ENCODE peak calls at places on chromosome 18, in five cellular contexts. One of them, this sample, is unnamed.

GRCh38 chr18:59708988-59709387 is 11.8 kb upstream of the CCBE1 start:
- DNase-seq in CD4-positive, alpha-beta T cell: no peak
- DNase-seq in sigmoid colon: no peak
- DNase-seq in GM12865: no peak
- DNase-seq in PC-3: no peak
- DNase-seq in this sample: no peak

GRCh38 chr18:72768681-72769229 is 99.0 kb downstream of the NETO1 start:
- DNase-seq in CD4-positive, alpha-beta T cell: no peak
- DNase-seq in sigmoid colon: no peak
- DNase-seq in GM12865: no peak
- DNase-seq in PC-3: no peak
- DNase-seq in this sample: no peak

GRCh38 chr18:51236225-51236624 is 38.7 kb upstream of the MEX3C start:
- DNase-seq in CD4-positive, alpha-beta T cell: no peak
- DNase-seq in sigmoid colon: no peak
- DNase-seq in GM12865: no peak
- DNase-seq in PC-3: peak; percentile 22
- DNase-seq in this sample: peak; percentile 87

GRCh38 chr18:3704556-3705162 is 254.7 kb downstream of the TGIF1 start:
- DNase-seq in CD4-positive, alpha-beta T cell: no peak
- DNase-seq in sigmoid colon: no peak
- DNase-seq in GM12865: no peak
- DNase-seq in PC-3: no peak
- DNase-seq in this sample: no peak

GRCh38 chr18:3012306-3012919 is 531 bp downstream of the LPIN2 start:
- DNase-seq in CD4-positive, alpha-beta T cell: peak; percentile 22
- DNase-seq in sigmoid colon: peak; percentile 76
- DNase-seq in GM12865: peak; percentile 50
- DNase-seq in PC-3: peak; percentile 7
- DNase-seq in this sample: no peak

GRCh38 chr18:76977108-76977621 is 154.8 kb downstream of the ZNF236 start:
- DNase-seq in CD4-positive, alpha-beta T cell: no peak
- DNase-seq in sigmoid colon: no peak
- DNase-seq in GM12865: no peak
- DNase-seq in PC-3: no peak
- DNase-seq in this sample: no peak

GRCh38 chr18:55206941-55207340 is 247.7 kb upstream of the CCDC68 start:
- DNase-seq in CD4-positive, alpha-beta T cell: no peak
- DNase-seq in sigmoid colon: no peak
- DNase-seq in GM12865: no peak
- DNase-seq in PC-3: peak; percentile 20
- DNase-seq in this sample: no peak

GRCh38 chr18:78777992-78778391 is 201.6 kb upstream of the SALL3 start:
- DNase-seq in CD4-positive, alpha-beta T cell: no peak
- DNase-seq in sigmoid colon: peak; percentile 56
- DNase-seq in GM12865: no peak
- DNase-seq in PC-3: no peak
- DNase-seq in this sample: no peak

GRCh38 chr18:1488957-1489356 is 584.3 kb downstream of the ADCYAP1 start:
- DNase-seq in CD4-positive, alpha-beta T cell: no peak
- DNase-seq in sigmoid colon: no peak
- DNase-seq in GM12865: no peak
- DNase-seq in PC-3: no peak
- DNase-seq in this sample: peak; percentile 8

GRCh38 chr18:79871481-79872091 is 73.8 kb downstream of the KCNG2 start:
- DNase-seq in CD4-positive, alpha-beta T cell: no peak
- DNase-seq in sigmoid colon: no peak
- DNase-seq in GM12865: no peak
- DNase-seq in PC-3: no peak
- DNase-seq in this sample: no peak

GRCh38 chr18:55464581-55464980 is 123.4 kb downstream of the TCF4 start:
- DNase-seq in CD4-positive, alpha-beta T cell: no peak
- DNase-seq in sigmoid colon: no peak
- DNase-seq in GM12865: no peak
- DNase-seq in PC-3: no peak
- DNase-seq in this sample: no peak

GRCh38 chr18:10023853-10024638 is 110.2 kb downstream of the VAPA start:
- DNase-seq in CD4-positive, alpha-beta T cell: no peak
- DNase-seq in sigmoid colon: no peak
- DNase-seq in GM12865: no peak
- DNase-seq in PC-3: peak; percentile 9
- DNase-seq in this sample: no peak

GRCh38 chr18:12659904-12660605 is 2.1 kb upstream of the SPIRE1 start:
- DNase-seq in CD4-positive, alpha-beta T cell: peak; percentile 7
- DNase-seq in sigmoid colon: no peak
- DNase-seq in GM12865: peak; percentile 65
- DNase-seq in PC-3: peak; percentile 85
- DNase-seq in this sample: peak; percentile 69

GRCh38 chr18:52582061-52582460 is 242.1 kb downstream of the DCC start:
- DNase-seq in CD4-positive, alpha-beta T cell: no peak
- DNase-seq in sigmoid colon: no peak
- DNase-seq in GM12865: no peak
- DNase-seq in PC-3: no peak
- DNase-seq in this sample: no peak

GRCh38 chr18:73136134-73136533 is 268.3 kb upstream of the NETO1 start:
- DNase-seq in CD4-positive, alpha-beta T cell: no peak
- DNase-seq in sigmoid colon: no peak
- DNase-seq in GM12865: no peak
- DNase-seq in PC-3: peak; percentile 67
- DNase-seq in this sample: peak; percentile 29

GRCh38 chr18:64115906-64116305 is 33.0 kb downstream of the LINC00305 start:
- DNase-seq in CD4-positive, alpha-beta T cell: no peak
- DNase-seq in sigmoid colon: no peak
- DNase-seq in GM12865: no peak
- DNase-seq in PC-3: no peak
- DNase-seq in this sample: no peak

GRCh38 chr18:64116806-64117205 is 32.1 kb downstream of the LINC00305 start:
- DNase-seq in CD4-positive, alpha-beta T cell: no peak
- DNase-seq in sigmoid colon: no peak
- DNase-seq in GM12865: no peak
- DNase-seq in PC-3: no peak
- DNase-seq in this sample: no peak

GRCh38 chr18:64119916-64120315 is 29.0 kb downstream of the LINC00305 start:
- DNase-seq in CD4-positive, alpha-beta T cell: no peak
- DNase-seq in sigmoid colon: no peak
- DNase-seq in GM12865: peak; percentile 13
- DNase-seq in PC-3: peak; percentile 29
- DNase-seq in this sample: peak; percentile 26
- TF ChIP-seq CTCF in CD4-positive, alpha-beta T cell: no peak
- TF ChIP-seq CTCF in sigmoid colon: no peak
- TF ChIP-seq CTCF in GM12865: peak; percentile 0
- TF ChIP-seq CTCF in PC-3: peak; percentile 54
- TF ChIP-seq CTCF in this sample: peak; percentile 22

DNA sequence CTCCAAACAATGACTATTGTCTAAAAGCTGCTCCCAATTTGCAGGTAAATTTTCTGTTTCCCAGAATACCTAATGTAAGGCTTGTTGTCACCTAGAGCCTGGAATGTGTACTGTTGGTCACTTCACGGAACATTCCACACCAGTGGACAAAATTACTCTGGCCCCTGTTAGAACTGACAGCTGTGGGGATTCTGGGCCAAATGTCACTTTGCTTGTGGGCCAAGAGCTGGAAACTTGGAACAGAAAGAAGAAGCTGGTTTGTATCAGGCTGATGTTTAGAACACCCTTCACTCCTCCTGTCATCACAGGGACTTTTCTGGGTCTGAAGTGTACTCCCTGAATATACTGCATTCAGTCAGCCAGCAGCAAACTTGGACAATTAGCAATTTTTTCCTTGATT is 495.6 kb upstream of the SYT4 start:
- DNase-seq in CD4-positive, alpha-beta T cell: no peak
- DNase-seq in sigmoid colon: no peak
- DNase-seq in GM12865: no peak
- DNase-seq in PC-3: no peak
- DNase-seq in this sample: no peak
- TF ChIP-seq CTCF in CD4-positive, alpha-beta T cell: no peak
- TF ChIP-seq CTCF in sigmoid colon: no peak
- TF ChIP-seq CTCF in GM12865: no peak
- TF ChIP-seq CTCF in PC-3: no peak
- TF ChIP-seq CTCF in this sample: no peak

GRCh38 chr18:44759925-44760342 is 79.2 kb downstream of the SETBP1 start:
- DNase-seq in CD4-positive, alpha-beta T cell: no peak
- DNase-seq in sigmoid colon: no peak
- DNase-seq in GM12865: peak; percentile 80
- DNase-seq in PC-3: no peak
- DNase-seq in this sample: no peak

GRCh38 chr18:44761812-44762211 is 81.1 kb downstream of the SETBP1 start:
- DNase-seq in CD4-positive, alpha-beta T cell: no peak
- DNase-seq in sigmoid colon: no peak
- DNase-seq in GM12865: no peak
- DNase-seq in PC-3: peak; percentile 23
- DNase-seq in this sample: no peak

GRCh38 chr18:44763327-44763726 is 82.6 kb downstream of the SETBP1 start:
- DNase-seq in CD4-positive, alpha-beta T cell: no peak
- DNase-seq in sigmoid colon: no peak
- DNase-seq in GM12865: no peak
- DNase-seq in PC-3: no peak
- DNase-seq in this sample: no peak

GRCh38 chr18:44754567-44754966 is 73.9 kb downstream of the SETBP1 start:
- DNase-seq in CD4-positive, alpha-beta T cell: no peak
- DNase-seq in sigmoid colon: no peak
- DNase-seq in GM12865: no peak
- DNase-seq in PC-3: no peak
- DNase-seq in this sample: no peak

DNA sequence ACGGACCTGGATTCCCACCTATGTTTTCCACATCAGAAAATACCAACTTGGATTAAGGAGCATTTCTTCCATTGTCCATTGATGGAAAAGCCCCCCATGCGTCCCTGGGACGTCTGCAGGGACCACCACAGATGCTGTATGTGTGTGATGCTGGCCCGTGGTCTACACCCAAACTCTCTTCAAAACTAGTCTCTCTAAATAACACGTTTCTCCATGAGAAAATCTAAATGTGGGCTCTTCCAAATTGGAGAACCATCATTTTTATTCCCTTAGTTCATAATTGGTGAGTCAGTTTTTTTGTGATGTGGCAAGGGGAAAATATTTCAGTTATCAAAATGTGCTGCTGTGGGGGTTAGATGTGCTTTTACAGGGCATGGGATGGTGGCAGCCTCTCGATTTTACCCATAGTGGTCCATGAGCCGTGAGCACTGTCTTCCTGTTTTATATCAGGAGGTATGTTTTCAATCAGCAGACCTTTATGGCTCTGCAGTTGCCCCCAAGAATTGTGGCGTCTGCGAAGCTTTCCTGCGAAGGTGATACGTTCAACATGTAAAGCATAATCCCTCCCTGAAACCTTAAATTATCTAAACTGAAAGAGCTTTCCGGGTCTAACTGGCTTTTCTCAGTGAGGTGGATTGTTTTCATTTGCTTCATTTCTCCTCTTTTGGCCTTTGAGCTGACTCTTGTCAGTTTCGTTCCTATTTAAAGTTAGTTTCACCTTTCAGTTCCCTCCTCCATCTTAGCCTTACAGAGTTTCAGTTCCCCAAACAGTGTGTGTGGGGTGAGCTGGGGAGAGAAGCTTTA is 78.3 kb downstream of the SETBP1 start:
- DNase-seq in CD4-positive, alpha-beta T cell: no peak
- DNase-seq in sigmoid colon: no peak
- DNase-seq in GM12865: peak; percentile 93
- DNase-seq in PC-3: no peak
- DNase-seq in this sample: no peak
- TF ChIP-seq CTCF in CD4-positive, alpha-beta T cell: no peak
- TF ChIP-seq CTCF in sigmoid colon: no peak
- TF ChIP-seq CTCF in GM12865: no peak
- TF ChIP-seq CTCF in PC-3: no peak
- TF ChIP-seq CTCF in this sample: no peak

DNA sequence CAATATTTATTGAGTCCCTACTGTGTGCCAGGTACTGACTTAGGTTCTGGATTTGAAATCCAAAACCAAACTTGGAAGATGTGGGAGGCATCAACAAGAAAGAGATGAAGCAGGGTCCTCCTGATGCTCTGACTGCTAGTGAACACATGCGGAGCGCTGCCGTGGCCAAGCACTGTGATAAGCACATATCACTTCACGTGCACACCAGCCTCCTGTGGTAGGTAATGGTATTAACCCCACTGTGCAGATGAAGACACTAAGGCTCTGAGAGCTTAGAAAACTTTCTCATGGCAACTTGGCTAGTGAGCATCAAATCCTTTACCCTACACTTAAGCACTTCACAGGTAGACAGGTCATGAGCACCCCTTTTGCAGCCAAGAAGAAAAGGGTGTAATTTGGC is 216.1 kb downstream of the HAUS1 start:
- DNase-seq in CD4-positive, alpha-beta T cell: no peak
- DNase-seq in sigmoid colon: no peak
- DNase-seq in GM12865: no peak
- DNase-seq in PC-3: no peak
- DNase-seq in this sample: no peak
- TF ChIP-seq CTCF in CD4-positive, alpha-beta T cell: no peak
- TF ChIP-seq CTCF in sigmoid colon: no peak
- TF ChIP-seq CTCF in GM12865: peak; percentile 2
- TF ChIP-seq CTCF in PC-3: no peak
- TF ChIP-seq CTCF in this sample: no peak

GRCh38 chr18:48007955-48008701 is 77.7 kb upstream of the SMAD2 start:
- DNase-seq in CD4-positive, alpha-beta T cell: peak; percentile 19
- DNase-seq in sigmoid colon: peak; percentile 73
- DNase-seq in GM12865: peak; percentile 37
- DNase-seq in PC-3: peak; percentile 52
- DNase-seq in this sample: peak; percentile 72
- TF ChIP-seq CTCF in CD4-positive, alpha-beta T cell: peak; percentile 23
- TF ChIP-seq CTCF in sigmoid colon: peak; percentile 10
- TF ChIP-seq CTCF in GM12865: peak; percentile 22
- TF ChIP-seq CTCF in PC-3: no peak
- TF ChIP-seq CTCF in this sample: peak; percentile 70

GRCh38 chr18:58285731-58286130 is 241.7 kb downstream of the NEDD4L start:
- DNase-seq in CD4-positive, alpha-beta T cell: no peak
- DNase-seq in sigmoid colon: no peak
- DNase-seq in GM12865: no peak
- DNase-seq in PC-3: no peak
- DNase-seq in this sample: no peak
- TF ChIP-seq CTCF in CD4-positive, alpha-beta T cell: no peak
- TF ChIP-seq CTCF in sigmoid colon: no peak
- TF ChIP-seq CTCF in GM12865: no peak
- TF ChIP-seq CTCF in PC-3: no peak
- TF ChIP-seq CTCF in this sample: no peak

GRCh38 chr18:6414118-6414722 is 491 bp downstream of the L3MBTL4 start:
- DNase-seq in CD4-positive, alpha-beta T cell: no peak
- DNase-seq in sigmoid colon: peak; percentile 80
- DNase-seq in GM12865: peak; percentile 80
- DNase-seq in PC-3: peak; percentile 16
- DNase-seq in this sample: no peak
- TF ChIP-seq CTCF in CD4-positive, alpha-beta T cell: no peak
- TF ChIP-seq CTCF in sigmoid colon: no peak
- TF ChIP-seq CTCF in GM12865: peak; percentile 20
- TF ChIP-seq CTCF in PC-3: no peak
- TF ChIP-seq CTCF in this sample: no peak